ENCODE peak calls at places on chromosomes 5 and 9, in nine cellular contexts. O is C1 segment of cervical spinal cord, E is HEK293T, A is breast epithelium, C is NCI-H345, F is iPS-NIHi11, M is aorta, G is NCI-H1694, U is mucosa of gallbladder. Z is an unnamed sample.

GRCh38 chr9:91428927-91429351 is 5.3 kb upstream of the NFIL3 start:
- DNase-seq in M (no peak), A (no peak), U (no peak), E (no peak), O (no peak), G (no peak), F (no peak), C (no peak), Z (no peak)

GRCh38 chr9:109968702-109969450 is 188.9 kb downstream of the PALM2AKAP2 start:
- DNase-seq in A (no peak), M (no peak), O (no peak), F (peak), G (no peak), C (no peak), E (peak), U (no peak), Z (no peak)

GRCh38 chr5:173781826-173782670 is 106.1 kb upstream of the CPEB4 start:
- DNase-seq in G (peak), O (peak), A (peak), C (no peak), M (peak), E (no peak), U (peak), F (no peak), Z (peak)

GRCh38 chr9:86708918-86709835 is 238.1 kb downstream of the GAS1 start:
- DNase-seq in M (no peak), A (no peak), F (no peak), G (no peak), C (no peak), O (no peak), E (no peak), U (no peak), Z (no peak)

GRCh38 chr9:17742065-17742464 is 163.2 kb downstream of the SH3GL2 start:
- DNase-seq in C (no peak), M (no peak), F (peak), O (no peak), A (no peak), G (no peak), U (no peak), E (peak), Z (no peak)

GRCh38 chr5:132369012-132369470 is 469 bp upstream of the SLC22A5 start:
- DNase-seq in F (no peak), C (no peak), E (no peak), M (no peak), A (no peak), G (no peak), O (no peak), U (no peak), Z (no peak)

GRCh38 chr9:112719292-112719691 is 1.4 kb upstream of the INIP start:
- DNase-seq in M (no peak), O (no peak), F (no peak), C (no peak), G (no peak), U (no peak), A (no peak), E (no peak), Z (no peak)

GRCh38 chr5:74094096-74094778 is 468.2 kb downstream of the ARHGEF28 start:
- DNase-seq in O (no peak), G (peak), F (no peak), C (no peak), E (no peak), U (no peak), M (no peak), A (no peak), Z (no peak)

GRCh38 chr5:179795049-179795862 is 1.5 kb downstream of the LTC4S start:
- DNase-seq in O (peak), A (no peak), C (peak), G (no peak), U (no peak), F (peak), M (peak), E (peak), Z (no peak)

GRCh38 chr5:44664711-44665100 is 144.0 kb upstream of the MRPS30 start:
- DNase-seq in A (no peak), C (no peak), O (no peak), U (no peak), F (no peak), M (no peak), G (no peak), E (no peak), Z (no peak)

GRCh38 chr5:28219539-28219938 is 1181.2 kb upstream of the CDH9 start:
- DNase-seq in O (no peak), G (no peak), C (no peak), F (no peak), U (no peak), E (no peak), A (no peak), M (no peak), Z (no peak)

GRCh38 chr5:7869474-7870136 is 657 bp downstream of the MTRR start:
- DNase-seq in A (no peak), U (no peak), E (no peak), G (no peak), F (peak), M (no peak), O (no peak), C (peak), Z (no peak)

GRCh38 chr5:126746290-126746689 is 30.6 kb upstream of the LMNB1 start:
- DNase-seq in U (no peak), G (no peak), O (no peak), A (no peak), C (no peak), M (no peak), F (no peak), E (no peak), Z (no peak)

GRCh38 chr5:56202483-56202882 is 30.6 kb downstream of the ANKRD55 start:
- DNase-seq in C (no peak), A (no peak), M (no peak), E (no peak), U (no peak), F (no peak), G (no peak), O (no peak), Z (no peak)

GRCh38 chr5:62112689-62113220 is 193.3 kb upstream of the KIF2A start:
- DNase-seq in G (no peak), A (no peak), O (no peak), U (no peak), F (no peak), C (no peak), E (no peak), M (no peak), Z (no peak)

GRCh38 chr9:138102246-138103051 is 224.9 kb downstream of the CACNA1B start:
- DNase-seq in O (no peak), A (peak), G (no peak), F (peak), C (no peak), M (no peak), E (no peak), U (no peak), Z (no peak)

GRCh38 chr5:1767524-1768282 is 31.9 kb downstream of the MRPL36 start:
- DNase-seq in G (no peak), M (peak), A (no peak), F (no peak), C (no peak), O (no peak), E (no peak), U (no peak), Z (no peak)

GRCh38 chr5:17748196-17748595 is 113.9 kb downstream of the TAF11L14 start:
- DNase-seq in F (no peak), U (no peak), E (no peak), G (no peak), A (no peak), O (no peak), M (no peak), C (no peak), Z (no peak)

GRCh38 chr5:102799017-102799416 is 43.9 kb downstream of the PAM start:
- DNase-seq in U (no peak), C (no peak), O (no peak), E (no peak), M (no peak), F (no peak), A (no peak), G (no peak), Z (no peak)

GRCh38 chr5:127697894-127698600 is 5.1 kb upstream of the CCDC192 start:
- DNase-seq in A (no peak), C (no peak), M (no peak), U (peak), G (no peak), O (no peak), E (no peak), F (no peak), Z (no peak)

GRCh38 chr5:32443145-32443540 is 1.4 kb downstream of the ZFR start:
- DNase-seq in M (no peak), O (peak), C (no peak), U (no peak), F (no peak), E (no peak), A (no peak), G (no peak), Z (no peak)

GRCh38 chr5:33631786-33632185 is 191.0 kb downstream of the TARS1 start:
- DNase-seq in U (no peak), A (no peak), F (no peak), E (no peak), G (no peak), O (no peak), C (no peak), M (no peak), Z (peak)

GRCh38 chr9:108662090-108662875 is 193.5 kb downstream of the ACTL7B start:
- DNase-seq in A (no peak), E (no peak), U (no peak), F (no peak), C (no peak), O (no peak), M (no peak), G (no peak), Z (no peak)

GRCh38 chr9:136955202-136955942 is 3.3 kb downstream of the LCN12 start:
- DNase-seq in M (no peak), C (no peak), G (no peak), O (no peak), U (no peak), A (no peak), F (no peak), E (no peak), Z (no peak)

GRCh38 chr9:76399831-76400230 is 5.6 kb upstream of the RFK start:
- DNase-seq in U (no peak), G (no peak), M (no peak), E (no peak), O (no peak), F (no peak), C (no peak), A (no peak), Z (no peak)

GRCh38 chr5:133756036-133756435 is 143.7 kb upstream of the FSTL4 start:
- DNase-seq in F (no peak), A (no peak), M (no peak), U (no peak), C (no peak), G (no peak), O (no peak), E (no peak), Z (no peak)

Z was measured in GM12864.